ENCODE peak calls at places on chromosomes 3 and 15, in four cellular contexts. C is DMS 273 treated with DMSO at 0.1 percent for 48 hours, Z is RWPE2, N is Kasumi-1. D is an unnamed sample.

GRCh38 chr15:38514601-38515000 is 50.0 kb downstream of the RASGRP1 start:
- DNase-seq in C (no peak), Z (no peak), N (no peak), D (no peak)

GRCh38 chr15:65804252-65804931 is 12.3 kb upstream of the DENND4A start:
- DNase-seq in C (no peak), Z (no peak), N (peak; percentile 79), D (no peak)

GRCh38 chr3:129656659-129657247 is 50.3 kb upstream of the PLXND1 start:
- DNase-seq in C (no peak), Z (no peak), N (no peak), D (no peak)

GRCh38 chr3:158568784-158569183 is 2.2 kb upstream of the MLF1 start:
- DNase-seq in C (no peak), Z (no peak), N (no peak), D (no peak)

GRCh38 chr15:81337713-81338157 is 13.8 kb upstream of the STARD5 start:
- DNase-seq in C (no peak), Z (no peak), N (no peak), D (peak; percentile 29)

GRCh38 chr15:53359038-53359437 is 400.4 kb downstream of the WDR72 start:
- DNase-seq in C (no peak), Z (no peak), N (no peak), D (no peak)

GRCh38 chr3:94776401-94776915 is 713.6 kb downstream of the NSUN3 start:
- DNase-seq in C (no peak), Z (no peak), N (no peak), D (no peak)

GRCh38 chr3:98763076-98763475 is at the start of gene ST3GAL6:
- DNase-seq in C (no peak), Z (no peak), N (peak; percentile 92), D (no peak)

GRCh38 chr3:70933105-70933810 is 620.8 kb upstream of the MDFIC2 start:
- DNase-seq in C (no peak), Z (no peak), N (no peak), D (no peak)

GRCh38 chr3:33980252-33980651 is 181.8 kb downstream of the PDCD6IP start:
- DNase-seq in C (no peak), Z (no peak), N (no peak), D (no peak)

GRCh38 chr3:31495971-31496370 is 36.8 kb upstream of the STT3B start:
- DNase-seq in C (no peak), Z (no peak), N (no peak), D (no peak)

GRCh38 chr15:55344206-55344605 is 25.2 kb downstream of the PIGB start:
- DNase-seq in C (no peak), Z (no peak), N (no peak), D (no peak)

GRCh38 chr3:47086071-47086470 is 77.8 kb downstream of the SETD2 start:
- DNase-seq in C (no peak), Z (no peak), N (no peak), D (no peak)

GRCh38 chr15:40329804-40330203 is 6.3 kb downstream of the INAFM2 start:
- DNase-seq in C (no peak), Z (no peak), N (no peak), D (no peak)

GRCh38 chr15:39756806-39757522 is 25.7 kb downstream of the FSIP1 start:
- DNase-seq in C (peak; percentile 27), Z (no peak), N (peak; percentile 36), D (no peak)

GRCh38 chr15:62112616-62113593 is 46.1 kb downstream of the C2CD4A start:
- DNase-seq in C (no peak), Z (no peak), N (no peak), D (no peak)

GRCh38 chr15:82810863-82811421 is 1.5 kb downstream of the WHAMM start:
- DNase-seq in C (no peak), Z (no peak), N (peak; percentile 55), D (no peak)

GRCh38 chr3:149145361-149145760 is 15.9 kb downstream of the HPS3 start:
- DNase-seq in C (no peak), Z (no peak), N (no peak), D (no peak)

GRCh38 chr3:97952280-97952679 is 20.0 kb downstream of the RIOX2 start:
- DNase-seq in C (no peak), Z (no peak), N (no peak), D (no peak)

GRCh38 chr3:122920986-122921385 is 106.6 kb downstream of the SEMA5B start:
- DNase-seq in C (no peak), Z (peak; percentile 29), N (no peak), D (peak; percentile 16)

GRCh38 chr3:58693929-58694850 is 27.6 kb upstream of the FAM3D start:
- DNase-seq in C (no peak), Z (no peak), N (no peak), D (no peak)

GRCh38 chr3:124793054-124793740 is 62.9 kb downstream of the UMPS start:
- DNase-seq in C (no peak), Z (no peak), N (no peak), D (no peak)

GRCh38 chr3:2098398-2099027 is at the start of gene CNTN4:
- DNase-seq in C (no peak), Z (no peak), N (no peak), D (peak; percentile 84)